ENCODE peak calls at places on chromosomes 1 and 21, in seven cellular contexts. One of them, this sample, is unnamed.

GRCh38 chr1:111222308-111223125 is 5.0 kb upstream of the CHI3L2 start:
- DNase-seq in RWPE1: peak; percentile 91
- DNase-seq in KG1: peak; percentile 46
- DNase-seq in retina: no peak
- DNase-seq in adrenal gland: peak; percentile 87
- DNase-seq in heart left ventricle: peak; percentile 68
- DNase-seq in GM04504: no peak
- DNase-seq in this sample: peak; percentile 54

GRCh38 chr1:206503591-206504362 is 3.6 kb upstream of the RASSF5 start:
- DNase-seq in retina: no peak
- DNase-seq in heart left ventricle: peak; percentile 60
- DNase-seq in KG1: no peak
- DNase-seq in GM04504: peak; percentile 94
- DNase-seq in RWPE1: peak; percentile 93
- DNase-seq in adrenal gland: peak; percentile 83
- DNase-seq in this sample: peak; percentile 67

GRCh38 chr1:5758000-5758858 is 234.0 kb downstream of the NPHP4 start:
- DNase-seq in heart left ventricle: no peak
- DNase-seq in KG1: no peak
- DNase-seq in GM04504: no peak
- DNase-seq in retina: no peak
- DNase-seq in adrenal gland: no peak
- DNase-seq in RWPE1: no peak
- DNase-seq in this sample: no peak

GRCh38 chr1:45306319-45306718 is 20.4 kb upstream of the HPDL start:
- DNase-seq in adrenal gland: peak; percentile 28
- DNase-seq in heart left ventricle: no peak
- DNase-seq in KG1: no peak
- DNase-seq in RWPE1: no peak
- DNase-seq in GM04504: no peak
- DNase-seq in retina: no peak
- DNase-seq in this sample: no peak

GRCh38 chr1:44664730-44665370 is 9.4 kb downstream of the TMEM53 start:
- DNase-seq in heart left ventricle: no peak
- DNase-seq in adrenal gland: no peak
- DNase-seq in GM04504: no peak
- DNase-seq in RWPE1: no peak
- DNase-seq in KG1: no peak
- DNase-seq in retina: no peak
- DNase-seq in this sample: no peak

GRCh38 chr1:221419513-221420088 is 322.3 kb downstream of the DUSP10 start:
- DNase-seq in retina: no peak
- DNase-seq in RWPE1: peak; percentile 66
- DNase-seq in adrenal gland: no peak
- DNase-seq in heart left ventricle: no peak
- DNase-seq in GM04504: peak; percentile 84
- DNase-seq in KG1: no peak
- DNase-seq in this sample: no peak

GRCh38 chr1:28027238-28027637 is 61.2 kb downstream of the EYA3 start:
- DNase-seq in heart left ventricle: no peak
- DNase-seq in RWPE1: no peak
- DNase-seq in retina: no peak
- DNase-seq in KG1: no peak
- DNase-seq in adrenal gland: no peak
- DNase-seq in GM04504: no peak
- DNase-seq in this sample: no peak

GRCh38 chr1:31263408-31263807 is 23.7 kb upstream of the NKAIN1 start:
- DNase-seq in GM04504: no peak
- DNase-seq in RWPE1: no peak
- DNase-seq in heart left ventricle: no peak
- DNase-seq in KG1: no peak
- DNase-seq in adrenal gland: no peak
- DNase-seq in retina: no peak
- DNase-seq in this sample: no peak

GRCh38 chr1:177659259-177659658 is 310.6 kb downstream of the SEC16B start:
- DNase-seq in heart left ventricle: no peak
- DNase-seq in KG1: no peak
- DNase-seq in adrenal gland: no peak
- DNase-seq in RWPE1: no peak
- DNase-seq in retina: no peak
- DNase-seq in GM04504: no peak
- DNase-seq in this sample: no peak

GRCh38 chr1:85125891-85126290 is 74.9 kb downstream of the SYDE2 start:
- DNase-seq in adrenal gland: no peak
- DNase-seq in GM04504: no peak
- DNase-seq in retina: no peak
- DNase-seq in KG1: no peak
- DNase-seq in RWPE1: no peak
- DNase-seq in heart left ventricle: no peak
- DNase-seq in this sample: no peak

GRCh38 chr21:35606136-35606535 is 454.2 kb downstream of the SETD4 start:
- DNase-seq in KG1: no peak
- DNase-seq in RWPE1: no peak
- DNase-seq in GM04504: no peak
- DNase-seq in heart left ventricle: no peak
- DNase-seq in adrenal gland: no peak
- DNase-seq in retina: no peak
- DNase-seq in this sample: no peak

GRCh38 chr1:209123601-209124000 is 459.9 kb upstream of the CAMK1G start:
- DNase-seq in RWPE1: no peak
- DNase-seq in adrenal gland: no peak
- DNase-seq in heart left ventricle: no peak
- DNase-seq in GM04504: no peak
- DNase-seq in KG1: no peak
- DNase-seq in retina: no peak
- DNase-seq in this sample: no peak

GRCh38 chr1:97814121-97814520 is 106.7 kb downstream of the DPYD start:
- DNase-seq in GM04504: no peak
- DNase-seq in heart left ventricle: no peak
- DNase-seq in RWPE1: no peak
- DNase-seq in adrenal gland: no peak
- DNase-seq in KG1: no peak
- DNase-seq in retina: no peak
- DNase-seq in this sample: no peak

GRCh38 chr1:117794073-117794472 is 135.3 kb downstream of the GDAP2 start:
- DNase-seq in RWPE1: no peak
- DNase-seq in GM04504: no peak
- DNase-seq in adrenal gland: no peak
- DNase-seq in retina: no peak
- DNase-seq in heart left ventricle: peak; percentile 41
- DNase-seq in KG1: no peak
- DNase-seq in this sample: no peak

This sample was measured in uterus.